ENCODE peak calls at places on chromosomes 12 and 14, in ten cellular contexts. U, I, C, Q, L, M, E, Y, R and D are unnamed samples.

GRCh38 chr12:123471374-123472068 is 13.6 kb downstream of the SNRNP35 start:
- DNase-seq in U (no peak), I (peak), C (no peak), Q (peak), L (no peak), M (no peak), E (no peak), Y (no peak), R (no peak), D (no peak)

GRCh38 chr14:101716077-101716950 is 45.2 kb upstream of the PPP2R5C start:
- DNase-seq in U (no peak), I (no peak), C (no peak), Q (no peak), L (no peak), M (no peak), E (no peak), Y (no peak), R (no peak), D (no peak)

GRCh38 chr12:46198913-46199312 is 69.9 kb downstream of the SLC38A1 start:
- DNase-seq in U (no peak), I (no peak), C (no peak), Q (no peak), L (no peak), M (no peak), E (no peak), Y (no peak), R (no peak), D (no peak)

GRCh38 chr12:104177663-104178501 is 37.7 kb upstream of the TXNRD1 start:
- DNase-seq in U (no peak), I (peak), C (no peak), Q (peak), L (no peak), M (peak), E (peak), Y (peak), R (no peak), D (no peak)

GRCh38 chr14:42854061-42854460 is 1247.4 kb downstream of the LRFN5 start:
- DNase-seq in U (no peak), I (peak), C (no peak), Q (no peak), L (no peak), M (no peak), E (no peak), Y (no peak), R (no peak), D (no peak)

GRCh38 chr14:29629839-29630238 is 297.8 kb downstream of the PRKD1 start:
- DNase-seq in U (no peak), I (no peak), C (no peak), Q (no peak), L (no peak), M (no peak), E (no peak), Y (no peak), R (no peak), D (no peak)

GRCh38 chr14:60304509-60304908 is 55.5 kb downstream of the PPM1A start:
- DNase-seq in U (no peak), I (no peak), C (no peak), Q (no peak), L (no peak), M (no peak), E (no peak), Y (no peak), R (no peak), D (no peak)

GRCh38 chr12:13342971-13343370 is 146.4 kb downstream of the EMP1 start:
- DNase-seq in U (no peak), I (peak), C (no peak), Q (no peak), L (no peak), M (no peak), E (no peak), Y (no peak), R (no peak), D (no peak)

GRCh38 chr14:104291123-104292000 is 153.0 kb downstream of the KIF26A start:
- DNase-seq in U (no peak), I (no peak), C (peak), Q (no peak), L (no peak), M (no peak), E (no peak), Y (no peak), R (peak), D (peak)

GRCh38 chr14:61925043-61925442 is 162.8 kb downstream of the SNAPC1 start:
- DNase-seq in U (no peak), I (peak), C (peak), Q (peak), L (no peak), M (no peak), E (no peak), Y (no peak), R (no peak), D (no peak)

GRCh38 chr14:88181072-88181471 is 142.0 kb downstream of the KCNK10 start:
- DNase-seq in U (no peak), I (no peak), C (no peak), Q (no peak), L (no peak), M (no peak), E (no peak), Y (no peak), R (no peak), D (no peak)

GRCh38 chr14:100065161-100065871 is at the start of gene EVL:
- DNase-seq in U (peak), I (no peak), C (no peak), Q (no peak), L (no peak), M (peak), E (no peak), Y (no peak), R (peak), D (peak)

GRCh38 chr14:74400919-74401503 is 25.0 kb downstream of the SYNDIG1L start:
- DNase-seq in U (no peak), I (no peak), C (no peak), Q (no peak), L (no peak), M (no peak), E (no peak), Y (no peak), R (no peak), D (no peak)

GRCh38 chr14:37595809-37596595 is 573 bp downstream of the TTC6 start:
- DNase-seq in U (no peak), I (no peak), C (peak), Q (peak), L (no peak), M (peak), E (no peak), Y (peak), R (no peak), D (peak)

GRCh38 chr14:83632375-83632774 is 1897.6 kb upstream of the FLRT2 start:
- DNase-seq in U (no peak), I (no peak), C (peak), Q (no peak), L (no peak), M (peak), E (no peak), Y (no peak), R (no peak), D (no peak)

GRCh38 chr12:6699989-6700645 is 498 bp downstream of the PIANP start:
- DNase-seq in U (no peak), I (no peak), C (peak), Q (peak), L (no peak), M (no peak), E (no peak), Y (no peak), R (no peak), D (no peak)

GRCh38 chr14:20632831-20633771 is 8.4 kb downstream of the OR6S1 start:
- DNase-seq in U (no peak), I (peak), C (peak), Q (peak), L (peak), M (peak), E (no peak), Y (no peak), R (peak), D (no peak)

GRCh38 chr14:100438678-100439592 is 115.8 kb downstream of the SLC25A47 start:
- DNase-seq in U (no peak), I (peak), C (no peak), Q (peak), L (peak), M (no peak), E (peak), Y (peak), R (no peak), D (no peak)

GRCh38 chr14:84390010-84390409 is 1139.9 kb upstream of the FLRT2 start:
- DNase-seq in U (no peak), I (no peak), C (no peak), Q (peak), L (no peak), M (no peak), E (no peak), Y (no peak), R (no peak), D (no peak)

GRCh38 chr14:72247896-72248295 is 315.7 kb downstream of the RGS6 start:
- DNase-seq in U (no peak), I (no peak), C (no peak), Q (no peak), L (no peak), M (no peak), E (no peak), Y (no peak), R (no peak), D (no peak)

GRCh38 chr12:131904346-131904745 is 9.9 kb downstream of the ULK1 start:
- DNase-seq in U (no peak), I (no peak), C (no peak), Q (no peak), L (no peak), M (no peak), E (no peak), Y (no peak), R (peak), D (no peak)